ENCODE peak calls at places on chromosomes 4 and X, in eight cellular contexts. A is adrenal gland; M is posterior cingulate gyrus; R is pancreas; L is A549; J is NCI-H2029 treated with DMSO at 0.1 percent for 48 hours; C is stimulated activated CD4-positive, alpha-beta T cell treated with anti-CD3 and anti-CD28 coated beads, TNF-alpha, amount 100 ng/mL, for 1 hour; S is stimulated activated CD8-positive, alpha-beta memory T cell treated with anti-CD3 and anti-CD28 coated beads, Interleukin-4, amount 100 ng/mL, for 1 hour. D is an unnamed sample.

GRCh38 chr4:4862665-4863482 is 3.4 kb downstream of the MSX1 start:
- DNase-seq in A (no peak), M (no peak), R (no peak), L (no peak), J (no peak), C (no peak), S (no peak), D (no peak)

GRCh38 chr4:150582881-150583286 is 933 bp downstream of the MAB21L2 start:
- DNase-seq in A (no peak), M (no peak), R (peak), L (no peak), J (no peak), C (no peak), S (no peak), D (no peak)

GRCh38 chr4:59968796-59969195 is 1231.3 kb upstream of the ADGRL3 start:
- DNase-seq in A (no peak), M (no peak), R (no peak), L (no peak), J (no peak), C (no peak), S (no peak), D (no peak)

GRCh38 chr4:78149737-78150136 is 92.6 kb downstream of the FRAS1 start:
- DNase-seq in A (no peak), M (no peak), R (no peak), L (no peak), J (no peak), C (no peak), S (no peak), D (no peak)

GRCh38 chr4:143016171-143016570 is 168.5 kb upstream of the USP38 start:
- DNase-seq in A (no peak), M (no peak), R (no peak), L (no peak), J (no peak), C (no peak), S (no peak), D (no peak)

GRCh38 chr4:14151099-14151498 is 523.6 kb upstream of the BOD1L1 start:
- DNase-seq in A (no peak), M (no peak), R (no peak), L (no peak), J (no peak), C (no peak), S (no peak), D (no peak)

GRCh38 chr4:38743866-38744265 is 38.9 kb downstream of the TLR10 start:
- DNase-seq in A (no peak), M (no peak), R (no peak), L (no peak), J (no peak), C (no peak), S (no peak), D (no peak)

GRCh38 chr4:7677799-7678301 is 243.1 kb upstream of the PSAPL1 start:
- DNase-seq in A (no peak), M (no peak), R (no peak), L (no peak), J (no peak), C (no peak), S (no peak), D (no peak)

GRCh38 chr4:123505077-123505456 is 108.5 kb downstream of the SPRY1 start:
- DNase-seq in A (no peak), M (no peak), R (no peak), L (peak), J (peak), C (no peak), S (no peak), D (no peak)

GRCh38 chr4:159252491-159252890 is 149.6 kb downstream of the RAPGEF2 start:
- DNase-seq in A (no peak), M (no peak), R (no peak), L (no peak), J (no peak), C (no peak), S (no peak), D (no peak)

GRCh38 chr4:47071863-47072441 is 40.6 kb downstream of the GABRB1 start:
- DNase-seq in A (no peak), M (no peak), R (no peak), L (no peak), J (no peak), C (no peak), S (no peak), D (no peak)

GRCh38 chr4:82706349-82707000 is 92.1 kb downstream of the SCD5 start:
- DNase-seq in A (peak), M (no peak), R (no peak), L (no peak), J (no peak), C (no peak), S (no peak), D (no peak)

GRCh38 chr4:1960170-1960825 is 48.5 kb downstream of the NELFA start:
- DNase-seq in A (no peak), M (no peak), R (no peak), L (no peak), J (no peak), C (no peak), S (no peak), D (no peak)

GRCh38 chr4:5759236-5760075 is 48.5 kb downstream of the EVC start:
- DNase-seq in A (no peak), M (no peak), R (no peak), L (no peak), J (no peak), C (no peak), S (no peak), D (no peak)

GRCh38 chrX:139554367-139554766 is 23.8 kb downstream of the F9 start:
- DNase-seq in A (no peak), M (no peak), R (no peak), L (no peak), J (no peak), C (no peak), S (no peak), D (no peak)

GRCh38 chrX:2589186-2590020 is 88.6 kb upstream of the DHRSX start:
- DNase-seq in A (no peak), M (no peak), R (no peak), L (no peak), J (no peak), C (no peak), S (no peak), D (no peak)

D was measured in Calu3.